ENCODE peak calls at places on chromosomes 13 and 19, in six cellular contexts. E is progenitor cell of endocrine pancreas; H is stimulated activated CD4-positive, alpha-beta T cell treated with anti-CD3 and anti-CD28 coated beads, Interleukin-1b, Interleukin-23, amount 100 ng/mL, for 1 hour; V is adrenal gland; N is HTR-8/SVneo; O is C1 segment of cervical spinal cord. C is an unnamed sample.

GRCh38 chr13:99273128-99273527 is 14.9 kb upstream of the GPR18 start:
- DNase-seq in E (no peak), H (no peak), V (no peak), N (no peak), O (no peak), C (no peak)

GRCh38 chr19:32181356-32181920 is 164.0 kb upstream of the ZNF507 start:
- DNase-seq in E (no peak), H (no peak), V (no peak), N (no peak), O (no peak), C (no peak)

GRCh38 chr19:45676851-45677263 is 8.8 kb downstream of the GIPR start:
- DNase-seq in E (no peak), H (no peak), V (peak), N (no peak), O (no peak), C (peak)

GRCh38 chr19:4506449-4507149 is 11.7 kb downstream of the PLIN4 start:
- DNase-seq in E (no peak), H (no peak), V (no peak), N (peak), O (no peak), C (no peak)

GRCh38 chr19:31314849-31315620 is 34.2 kb downstream of the TSHZ3 start:
- DNase-seq in E (no peak), H (no peak), V (no peak), N (no peak), O (no peak), C (no peak)

GRCh38 chr13:99356216-99357089 is 49.3 kb upstream of the GPR183 start:
- DNase-seq in E (no peak), H (no peak), V (peak), N (peak), O (no peak), C (peak)

GRCh38 chr13:37395544-37395943 is 203.0 kb downstream of the POSTN start:
- DNase-seq in E (no peak), H (no peak), V (no peak), N (no peak), O (no peak), C (no peak)

GRCh38 chr13:48497669-48498068 is 35.2 kb downstream of the RCBTB2 start:
- DNase-seq in E (no peak), H (no peak), V (no peak), N (no peak), O (no peak), C (no peak)

GRCh38 chr19:35153701-35154534 is 617 bp upstream of the FXYD5 start:
- DNase-seq in E (peak), H (peak), V (no peak), N (no peak), O (no peak), C (peak)

GRCh38 chr19:42111811-42112210 is 20.4 kb downstream of the POU2F2 start:
- DNase-seq in E (no peak), H (no peak), V (no peak), N (no peak), O (no peak), C (no peak)

GRCh38 chr13:51646041-51646670 is 61.9 kb downstream of the WDFY2 start:
- DNase-seq in E (no peak), H (no peak), V (no peak), N (no peak), O (no peak), C (no peak)

GRCh38 chr19:46748325-46749109 is 2.3 kb upstream of the STRN4 start:
- DNase-seq in E (peak), H (peak), V (peak), N (peak), O (no peak), C (peak)

GRCh38 chr13:33016414-33017409 is at the start of gene KL:
- DNase-seq in E (peak), H (no peak), V (peak), N (no peak), O (no peak), C (peak)

GRCh38 chr19:53960886-53961285 is 1.9 kb upstream of the CACNG8 start:
- DNase-seq in E (no peak), H (no peak), V (no peak), N (no peak), O (no peak), C (no peak)

GRCh38 chr19:8083141-8083540 is 30.6 kb downstream of the CCL25 start:
- DNase-seq in E (no peak), H (no peak), V (no peak), N (no peak), O (no peak), C (no peak)

GRCh38 chr19:13079542-13079986 is 23.1 kb downstream of the LYL1 start:
- DNase-seq in E (no peak), H (no peak), V (no peak), N (no peak), O (no peak), C (no peak)

GRCh38 chr13:51534075-51534817 is 50.0 kb upstream of the WDFY2 start:
- DNase-seq in E (no peak), H (no peak), V (peak), N (no peak), O (no peak), C (peak)

GRCh38 chr13:39825886-39826285 is 170.4 kb downstream of the COG6 start:
- DNase-seq in E (no peak), H (no peak), V (no peak), N (no peak), O (no peak), C (no peak)

GRCh38 chr19:45667620-45668341 is at the start of gene GIPR:
- DNase-seq in E (peak), H (no peak), V (peak), N (peak), O (no peak), C (peak)

GRCh38 chr13:90154311-90154960 is 1193.1 kb upstream of the MIR17HG start:
- DNase-seq in E (no peak), H (no peak), V (no peak), N (no peak), O (no peak), C (no peak)

GRCh38 chr13:71873418-71874276 is 6.6 kb upstream of the DACH1 start:
- DNase-seq in E (no peak), H (no peak), V (no peak), N (no peak), O (no peak), C (no peak)

GRCh38 chr13:83151308-83151660 is 731.0 kb downstream of the SLITRK1 start:
- DNase-seq in E (no peak), H (no peak), V (no peak), N (no peak), O (no peak), C (no peak)

GRCh38 chr19:11642902-11643301 is 45.6 kb downstream of the ZNF627 start:
- DNase-seq in E (no peak), H (no peak), V (no peak), N (no peak), O (no peak), C (no peak)

GRCh38 chr13:90545070-90545840 is 802.2 kb upstream of the MIR17HG start:
- DNase-seq in E (no peak), H (no peak), V (peak), N (no peak), O (no peak), C (no peak)

GRCh38 chr13:47853236-47853635 is 147.8 kb downstream of the SUCLA2 start:
- DNase-seq in E (no peak), H (no peak), V (no peak), N (no peak), O (no peak), C (no peak)

GRCh38 chr13:42545842-42546241 is 28.1 kb upstream of the TNFSF11 start:
- DNase-seq in E (no peak), H (no peak), V (no peak), N (no peak), O (no peak), C (no peak)

GRCh38 chr19:31715249-31715944 is 366.2 kb upstream of the TSHZ3 start:
- DNase-seq in E (no peak), H (no peak), V (no peak), N (no peak), O (no peak), C (no peak)

GRCh38 chr13:110300090-110300815 is 6.7 kb downstream of the COL4A1 start:
- DNase-seq in E (no peak), H (no peak), V (no peak), N (no peak), O (no peak), C (no peak)

GRCh38 chr13:79710376-79710775 is 229.4 kb downstream of the NDFIP2 start:
- DNase-seq in E (no peak), H (no peak), V (no peak), N (peak), O (no peak), C (no peak)